ENCODE peak calls at places on chromosomes 11 and 22, in nine cellular contexts. G is amniotic stem cell; V is PC-3; X is fibroblast of gingiva; M is Calu3; Q is B cell; A is effector CD4-positive, alpha-beta T cell; J is memory B cell; C is H1. L is an unnamed sample.

GRCh38 chr11:67301951-67302516 is 1.3 kb upstream of the SSH3 start:
- DNase-seq in V (peak), Q (peak), G (no peak), A (no peak), J (no peak), C (no peak), X (peak), M (no peak), L (peak)

GRCh38 chr22:42868751-42869251 is 11.7 kb upstream of the ARFGAP3 start:
- DNase-seq in Q (no peak), G (no peak), V (no peak), X (no peak), C (no peak), J (no peak), A (no peak), M (no peak), L (peak)

GRCh38 chr11:2694495-2694894 is 5.3 kb downstream of the KCNQ1OT1 start:
- DNase-seq in C (no peak), J (no peak), Q (no peak), A (no peak), G (no peak), X (no peak), M (no peak), V (no peak), L (no peak)

GRCh38 chr11:43574949-43575915 is 105.3 kb upstream of the HSD17B12 start:
- DNase-seq in Q (no peak), J (no peak), G (no peak), X (peak), A (no peak), M (no peak), C (no peak), V (no peak), L (no peak)

GRCh38 chr11:67416416-67417335 is 1.2 kb downstream of the CARNS1 start:
- DNase-seq in M (no peak), A (peak), V (peak), X (peak), G (no peak), Q (peak), C (no peak), J (peak), L (no peak)

GRCh38 chr11:66659785-66660184 is 17.9 kb downstream of the RBM4B start:
- DNase-seq in G (no peak), V (no peak), M (no peak), Q (no peak), J (no peak), C (no peak), X (no peak), A (no peak), L (no peak)

GRCh38 chr11:17478064-17478463 is 1.4 kb upstream of the ABCC8 start:
- DNase-seq in X (no peak), G (no peak), M (no peak), C (no peak), V (no peak), J (no peak), A (no peak), Q (no peak), L (no peak)

GRCh38 chr11:129918361-129918760 is 23.0 kb upstream of the NFRKB start:
- DNase-seq in X (no peak), Q (no peak), C (no peak), M (no peak), G (no peak), V (no peak), J (no peak), A (no peak), L (no peak)

GRCh38 chr11:130675456-130675855 is 227.0 kb downstream of the ADAMTS15 start:
- DNase-seq in G (no peak), X (peak), M (no peak), J (no peak), C (no peak), A (no peak), V (no peak), Q (no peak), L (peak)

GRCh38 chr11:1126935-1127663 is 30.7 kb upstream of the MUC5AC start:
- DNase-seq in V (no peak), A (no peak), Q (no peak), C (no peak), J (no peak), G (no peak), X (no peak), M (no peak), L (peak)

GRCh38 chr11:67572747-67573419 is 10.7 kb upstream of the GSTP1 start:
- DNase-seq in X (peak), V (peak), J (no peak), G (peak), A (no peak), C (no peak), Q (peak), M (peak), L (peak)

GRCh38 chr11:128548655-128549255 is 38.6 kb downstream of the ETS1 start:
- DNase-seq in Q (peak), X (peak), A (no peak), J (no peak), V (peak), M (no peak), G (no peak), C (no peak), L (peak)

GRCh38 chr11:646214-646613 is 9.1 kb downstream of the DRD4 start:
- DNase-seq in V (no peak), A (no peak), G (no peak), C (no peak), Q (no peak), M (no peak), X (no peak), J (no peak), L (no peak)

GRCh38 chr22:46589871-46590271 is 30.3 kb upstream of the GRAMD4 start:
- DNase-seq in V (no peak), A (no peak), M (no peak), G (no peak), C (no peak), Q (no peak), X (no peak), J (no peak), L (no peak)

GRCh38 chr22:35457729-35458546 is 58.0 kb downstream of the MCM5 start:
- DNase-seq in M (no peak), G (no peak), A (no peak), X (no peak), J (no peak), V (peak), C (no peak), Q (no peak), L (no peak)

GRCh38 chr11:10021563-10021962 is 272.5 kb downstream of the SBF2 start:
- DNase-seq in X (no peak), Q (no peak), G (no peak), M (no peak), A (no peak), J (no peak), V (no peak), C (no peak), L (no peak)

GRCh38 chr11:34316347-34317037 is 41.3 kb downstream of the ABTB2 start:
- DNase-seq in J (no peak), V (no peak), M (no peak), Q (no peak), X (peak), G (no peak), A (no peak), C (no peak), L (no peak)

GRCh38 chr11:17564687-17565042 is 17.6 kb downstream of the OTOG start:
- DNase-seq in C (no peak), A (no peak), M (no peak), V (peak), G (no peak), J (no peak), X (no peak), Q (no peak), L (no peak)